ENCODE peak calls at places on chromosome 22, in seven cellular contexts. P is upper lobe of right lung, X is Panc1, A is transverse colon, F is mammary epithelial cell, Z is right cardiac atrium, L is cardiac muscle cell. J is an unnamed sample.

GRCh38 chr22:46380069-46380468 is 44.6 kb downstream of the TRMU start:
- DNase-seq in A (no peak), X (no peak), Z (no peak), F (no peak), P (no peak), L (no peak), J (no peak)

GRCh38 chr22:41302016-41302767 is 867 bp downstream of the ZC3H7B start:
- DNase-seq in L (peak), X (no peak), F (no peak), Z (peak), P (peak), A (no peak), J (no peak)

GRCh38 chr22:47168900-47169800 is 406.7 kb downstream of the TBC1D22A start:
- DNase-seq in L (peak), Z (peak), A (peak), F (no peak), X (no peak), P (peak), J (no peak)

GRCh38 chr22:40249286-40249685 is 71.6 kb downstream of the TNRC6B start:
- DNase-seq in P (no peak), A (no peak), L (no peak), X (no peak), F (no peak), Z (no peak), J (no peak)

GRCh38 chr22:27972732-27973698 is 54.0 kb upstream of the PITPNB start:
- DNase-seq in A (no peak), F (no peak), P (no peak), Z (peak), L (peak), X (no peak), J (no peak)

GRCh38 chr22:40451230-40451629 is 80.8 kb downstream of the SGSM3 start:
- DNase-seq in P (no peak), X (no peak), A (no peak), L (no peak), Z (peak), F (no peak), J (no peak)

GRCh38 chr22:45631140-45631539 is 40.5 kb upstream of the ATXN10 start:
- DNase-seq in Z (peak), A (no peak), L (no peak), F (no peak), P (peak), X (no peak), J (no peak)

GRCh38 chr22:48448821-48449220 is 1378.9 kb downstream of the BRD1 start:
- DNase-seq in P (peak), A (no peak), Z (no peak), X (no peak), F (no peak), L (no peak), J (no peak)

GRCh38 chr22:37801946-37802309 is 5.8 kb upstream of the GCAT start:
- DNase-seq in L (no peak), P (no peak), A (no peak), Z (no peak), F (no peak), X (no peak), J (no peak)

GRCh38 chr22:43529954-43530863 is 118.4 kb downstream of the MPPED1 start:
- DNase-seq in A (no peak), X (no peak), L (no peak), P (no peak), Z (no peak), F (no peak), J (no peak)

GRCh38 chr22:17884084-17884483 is 109.8 kb upstream of the BID start:
- DNase-seq in L (no peak), P (no peak), F (peak), A (no peak), X (no peak), Z (peak), J (no peak)

GRCh38 chr22:44550666-44551491 is 52.8 kb upstream of the RTL6 start:
- DNase-seq in Z (peak), P (peak), X (peak), F (peak), L (peak), A (peak), J (peak)

GRCh38 chr22:21761086-21761485 is 25.5 kb upstream of the YPEL1 start:
- DNase-seq in Z (no peak), F (no peak), A (no peak), X (no peak), L (no peak), P (no peak), J (no peak)

GRCh38 chr22:40641269-40641668 is 4.8 kb upstream of the MRTFA start:
- DNase-seq in F (no peak), L (no peak), X (no peak), A (no peak), P (no peak), Z (no peak), J (no peak)

GRCh38 chr22:17357688-17358087 is 11.6 kb upstream of the CECR2 start:
- DNase-seq in Z (no peak), L (no peak), P (no peak), A (no peak), X (no peak), F (no peak), J (no peak)

GRCh38 chr22:46057762-46058420 is 80.9 kb upstream of the WNT7B start:
- DNase-seq in F (peak), Z (peak), L (peak), X (no peak), P (peak), A (peak), J (no peak)

GRCh38 chr22:46501701-46502100 is 35.7 kb downstream of the CELSR1 start:
- DNase-seq in A (no peak), P (no peak), Z (no peak), X (no peak), L (peak), F (peak), J (peak)

GRCh38 chr22:41446057-41446501 is 522 bp downstream of the TOB2 start:
- DNase-seq in X (no peak), L (no peak), P (peak), A (peak), Z (peak), F (peak), J (no peak)

GRCh38 chr22:21937041-21937820 is 15.4 kb downstream of the PPM1F start:
- DNase-seq in Z (peak), A (peak), F (peak), P (no peak), X (no peak), L (no peak), J (no peak)

GRCh38 chr22:43821606-43822425 is 9.7 kb upstream of the EFCAB6 start:
- DNase-seq in X (no peak), Z (no peak), A (no peak), P (peak), F (no peak), L (no peak), J (no peak)

GRCh38 chr22:47039356-47039755 is 276.9 kb downstream of the TBC1D22A start:
- DNase-seq in Z (no peak), F (no peak), P (no peak), L (no peak), X (no peak), A (no peak), J (no peak)

GRCh38 chr22:31244044-31244942 is 32.2 kb downstream of the LIMK2 start:
- DNase-seq in A (no peak), L (peak), P (no peak), F (peak), X (no peak), Z (no peak), J (peak)

GRCh38 chr22:18031670-18032454 is 7.5 kb upstream of the MICAL3 start:
- DNase-seq in X (peak), A (no peak), L (peak), P (no peak), Z (no peak), F (peak), J (peak)

GRCh38 chr22:24117942-24118341 is 63.3 kb upstream of the SUSD2 start:
- DNase-seq in X (no peak), Z (no peak), P (no peak), F (no peak), L (no peak), A (no peak), J (no peak)

GRCh38 chr22:45341503-45341902 is 31.8 kb downstream of the FAM118A start:
- DNase-seq in P (no peak), A (no peak), X (no peak), F (no peak), L (no peak), Z (peak), J (no peak)

GRCh38 chr22:34403667-34404066 is 483.4 kb upstream of the LARGE1 start:
- DNase-seq in A (no peak), X (no peak), Z (no peak), L (no peak), F (no peak), P (no peak), J (no peak)

GRCh38 chr22:26325641-26326040 is 103.4 kb upstream of the ASPHD2 start:
- DNase-seq in Z (no peak), X (no peak), L (no peak), A (no peak), P (no peak), F (no peak), J (no peak)

GRCh38 chr22:48501231-48501750 is 1326.4 kb downstream of the BRD1 start:
- DNase-seq in X (no peak), P (no peak), F (no peak), Z (no peak), A (no peak), L (no peak), J (no peak)

GRCh38 chr22:28171135-28171534 is 252.1 kb upstream of the PITPNB start:
- DNase-seq in P (no peak), L (peak), A (no peak), Z (no peak), F (no peak), X (no peak), J (no peak)

GRCh38 chr22:23147632-23148387 is 2.5 kb downstream of the RAB36 start:
- DNase-seq in L (peak), P (no peak), F (peak), A (no peak), Z (peak), X (no peak), J (no peak)

DNA sequence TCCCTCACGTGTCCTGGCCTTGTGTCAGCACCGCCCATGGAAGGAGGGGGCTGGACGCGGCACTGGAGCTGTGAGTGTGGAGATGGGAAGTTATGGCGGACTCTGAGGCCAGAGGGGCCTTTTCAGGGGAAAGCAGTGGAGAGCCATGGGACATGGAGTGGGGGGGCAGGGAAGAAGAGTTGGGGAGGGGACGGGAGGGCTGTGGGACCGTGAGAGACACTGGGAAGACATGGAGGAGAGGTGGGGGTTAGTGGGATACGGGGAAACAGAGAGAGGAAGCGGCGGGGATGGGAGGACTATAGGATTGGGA is 58.2 kb downstream of the FBXO7 start:
- DNase-seq in A (no peak), P (no peak), Z (no peak), X (no peak), F (no peak), L (no peak), J (no peak)
- H3K4me3 ChIP-seq in A (no peak), P (no peak), Z (no peak), X (no peak), F (no peak), L (no peak), J (no peak)

DNA sequence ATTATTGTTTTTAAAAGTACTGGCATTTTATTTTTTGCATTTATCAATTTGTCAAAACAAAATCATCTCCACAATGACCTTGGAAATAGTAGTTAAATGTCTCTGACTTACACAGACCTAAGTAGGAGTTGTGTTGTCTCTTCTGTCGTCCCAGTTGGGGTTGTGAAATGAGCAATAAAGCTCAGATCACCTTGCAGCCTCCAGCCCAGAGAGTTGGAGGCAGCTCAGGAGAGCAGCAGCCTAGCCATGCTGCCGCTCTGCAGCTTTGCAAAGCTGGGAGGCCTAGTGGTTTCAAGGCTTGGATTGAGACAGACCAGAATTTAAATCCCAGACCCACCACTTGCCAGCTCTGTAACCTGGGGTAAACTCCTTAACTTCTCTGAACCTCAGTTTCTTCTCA is 65.2 kb upstream of the CRYBB3 start:
- DNase-seq in Z (no peak), X (no peak), F (no peak), A (peak), P (no peak), L (no peak), J (no peak)
- H3K4me3 ChIP-seq in Z (no peak), X (no peak), F (no peak), A (no peak), P (no peak), L (no peak), J (no peak)

GRCh38 chr22:36364255-36365019 is 23.3 kb downstream of the MYH9 start:
- DNase-seq in L (no peak), X (no peak), Z (peak), F (no peak), P (no peak), A (no peak), J (no peak)
- H3K4me3 ChIP-seq in L (no peak), X (peak), Z (no peak), F (no peak), P (no peak), A (no peak), J (no peak)

GRCh38 chr22:19738664-19739447 is 15.5 kb downstream of the GP1BB start:
- DNase-seq in F (no peak), X (no peak), A (no peak), L (no peak), P (no peak), Z (no peak), J (no peak)
- H3K4me3 ChIP-seq in F (no peak), X (no peak), A (no peak), L (no peak), P (no peak), Z (no peak), J (no peak)

DNA sequence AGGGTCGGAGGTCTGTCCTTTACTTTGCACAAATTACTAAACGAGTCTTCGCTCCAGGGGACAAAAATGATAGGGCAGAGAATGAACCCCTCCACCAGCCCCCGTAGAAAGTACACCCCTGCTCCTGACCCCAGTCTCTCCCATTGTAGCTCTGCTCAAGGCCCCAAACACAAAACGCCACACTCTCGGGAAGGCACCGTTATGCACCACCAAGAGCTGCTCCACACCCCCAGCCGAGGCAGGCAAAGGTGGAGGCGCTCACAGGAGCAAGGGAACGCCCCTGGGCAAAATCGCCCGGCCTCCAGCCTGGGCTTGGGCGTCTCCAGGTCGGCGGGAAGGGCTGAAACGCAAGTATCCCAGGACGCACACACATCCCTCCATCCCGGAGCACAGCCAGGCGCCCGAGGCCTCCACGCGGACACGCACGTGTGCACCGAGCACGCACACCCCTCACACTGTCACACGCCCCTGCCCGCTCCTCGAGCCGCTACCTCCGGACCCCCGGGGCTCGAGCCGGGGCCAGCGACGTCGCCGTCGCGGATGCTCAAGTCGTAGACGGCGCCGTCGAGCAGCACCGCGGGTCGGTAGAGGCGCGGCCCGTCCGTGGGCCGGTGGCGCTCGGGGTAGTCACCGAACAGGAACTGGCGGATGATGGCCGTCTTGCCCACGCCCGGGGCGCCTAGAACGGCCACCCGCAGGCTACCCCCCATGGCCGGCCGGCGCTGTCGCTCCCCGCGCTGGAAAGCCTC is 786 bp downstream of the RASL10A start:
- DNase-seq in P (peak), A (peak), X (no peak), L (no peak), Z (peak), F (peak), J (no peak)
- H3K4me3 ChIP-seq in P (peak), A (peak), X (peak), L (peak), Z (peak), F (no peak), J (no peak)

DNA sequence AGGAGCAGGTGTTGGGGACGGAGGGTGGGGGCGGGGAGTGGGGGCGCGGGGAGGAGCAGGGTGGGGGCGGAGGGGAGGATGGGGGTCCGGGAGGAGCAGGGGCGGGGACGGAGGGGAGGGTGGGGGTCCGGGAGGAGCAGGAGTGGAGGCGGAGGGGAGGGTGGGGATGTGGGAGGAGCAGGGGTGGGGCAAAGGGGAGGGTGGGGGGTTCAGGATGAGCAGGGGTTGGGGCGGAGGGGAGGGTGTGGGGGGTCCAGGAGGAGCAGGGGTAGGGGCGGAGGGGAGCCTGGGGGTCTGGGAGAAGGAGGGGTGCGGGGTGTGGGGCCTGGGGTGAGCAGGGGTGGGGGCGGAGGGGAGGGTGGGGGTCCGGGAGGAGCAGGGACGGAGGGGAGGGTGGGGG is 17.1 kb downstream of the CRELD2 start:
- DNase-seq in Z (no peak), F (no peak), P (no peak), L (peak), X (no peak), A (no peak), J (no peak)
- H3K4me3 ChIP-seq in Z (peak), F (peak), P (peak), L (peak), X (no peak), A (peak), J (peak)